ENCODE peak calls at places on chromosome 19, in nine cellular contexts. L is uterus, W is HFFc6, I is osteocyte, R is natural killer cell, Y is psoas muscle, K is GM10248, N is fibroblast of lung, H is cardiac fibroblast. U is an unnamed sample.

GRCh38 chr19:7799640-7800355 is 30.2 kb upstream of the EVI5L start:
- DNase-seq in L (peak), W (peak), I (no peak), R (no peak), Y (peak), K (peak), N (peak), H (peak), U (peak)

GRCh38 chr19:48403606-48404005 is 10.1 kb downstream of the GRIN2D start:
- DNase-seq in L (no peak), W (peak), I (no peak), R (no peak), Y (no peak), K (peak), N (peak), H (peak), U (no peak)

GRCh38 chr19:19567391-19567790 is 29.3 kb downstream of the CILP2 start:
- DNase-seq in L (no peak), W (no peak), I (no peak), R (no peak), Y (no peak), K (no peak), N (no peak), H (no peak), U (no peak)

GRCh38 chr19:18795540-18795939 is 4.4 kb upstream of the COMP start:
- DNase-seq in L (no peak), W (no peak), I (no peak), R (no peak), Y (peak), K (no peak), N (peak), H (peak), U (no peak)

GRCh38 chr19:3783660-3784584 is 2.3 kb downstream of the MATK start:
- DNase-seq in L (no peak), W (no peak), I (no peak), R (peak), Y (no peak), K (no peak), N (no peak), H (no peak), U (no peak)

GRCh38 chr19:36061367-36061766 is 6.7 kb downstream of the WDR62 start:
- DNase-seq in L (no peak), W (no peak), I (no peak), R (no peak), Y (no peak), K (no peak), N (no peak), H (no peak), U (no peak)

GRCh38 chr19:16473875-16474397 is 2.2 kb upstream of the EPS15L1 start:
- DNase-seq in L (no peak), W (no peak), I (no peak), R (no peak), Y (no peak), K (no peak), N (no peak), H (peak), U (no peak)

GRCh38 chr19:31164666-31165265 is 184.5 kb downstream of the TSHZ3 start:
- DNase-seq in L (no peak), W (no peak), I (peak), R (no peak), Y (no peak), K (no peak), N (peak), H (no peak), U (no peak)

GRCh38 chr19:49114630-49115363 is 627 bp downstream of the LIN7B start:
- DNase-seq in L (peak), W (peak), I (no peak), R (no peak), Y (peak), K (no peak), N (peak), H (peak), U (no peak)

GRCh38 chr19:49443366-49444099 is 2.2 kb upstream of the SLC17A7 start:
- DNase-seq in L (peak), W (peak), I (peak), R (peak), Y (peak), K (peak), N (peak), H (peak), U (peak)

GRCh38 chr19:1492474-1493006 is 1.6 kb downstream of the REEP6 start:
- DNase-seq in L (no peak), W (no peak), I (no peak), R (no peak), Y (no peak), K (no peak), N (peak), H (no peak), U (no peak)

GRCh38 chr19:1809663-1810062 is 2.4 kb downstream of the ATP8B3 start:
- DNase-seq in L (no peak), W (no peak), I (no peak), R (no peak), Y (no peak), K (no peak), N (no peak), H (no peak), U (no peak)

GRCh38 chr19:18861917-18862316 is 30.2 kb downstream of the UPF1 start:
- DNase-seq in L (no peak), W (no peak), I (no peak), R (no peak), Y (peak), K (no peak), N (no peak), H (no peak), U (no peak)

GRCh38 chr19:35179830-35180229 is 25.3 kb downstream of the FXYD5 start:
- DNase-seq in L (no peak), W (no peak), I (no peak), R (no peak), Y (no peak), K (no peak), N (no peak), H (no peak), U (no peak)

GRCh38 chr19:16587031-16588023 is 15.1 kb upstream of the SLC35E1 start:
- DNase-seq in L (no peak), W (peak), I (no peak), R (peak), Y (no peak), K (peak), N (peak), H (no peak), U (peak)

GRCh38 chr19:52516191-52516590 is 11.3 kb upstream of the ZNF808 start:
- DNase-seq in L (no peak), W (no peak), I (no peak), R (no peak), Y (no peak), K (no peak), N (no peak), H (no peak), U (no peak)

GRCh38 chr19:33724021-33724722 is 72.5 kb upstream of the KCTD15 start:
- DNase-seq in L (no peak), W (no peak), I (no peak), R (no peak), Y (no peak), K (no peak), N (no peak), H (no peak), U (no peak)

GRCh38 chr19:56594783-56595547 is at the start of gene ZNF71:
- DNase-seq in L (peak), W (peak), I (peak), R (peak), Y (peak), K (peak), N (peak), H (peak), U (peak)

DNA sequence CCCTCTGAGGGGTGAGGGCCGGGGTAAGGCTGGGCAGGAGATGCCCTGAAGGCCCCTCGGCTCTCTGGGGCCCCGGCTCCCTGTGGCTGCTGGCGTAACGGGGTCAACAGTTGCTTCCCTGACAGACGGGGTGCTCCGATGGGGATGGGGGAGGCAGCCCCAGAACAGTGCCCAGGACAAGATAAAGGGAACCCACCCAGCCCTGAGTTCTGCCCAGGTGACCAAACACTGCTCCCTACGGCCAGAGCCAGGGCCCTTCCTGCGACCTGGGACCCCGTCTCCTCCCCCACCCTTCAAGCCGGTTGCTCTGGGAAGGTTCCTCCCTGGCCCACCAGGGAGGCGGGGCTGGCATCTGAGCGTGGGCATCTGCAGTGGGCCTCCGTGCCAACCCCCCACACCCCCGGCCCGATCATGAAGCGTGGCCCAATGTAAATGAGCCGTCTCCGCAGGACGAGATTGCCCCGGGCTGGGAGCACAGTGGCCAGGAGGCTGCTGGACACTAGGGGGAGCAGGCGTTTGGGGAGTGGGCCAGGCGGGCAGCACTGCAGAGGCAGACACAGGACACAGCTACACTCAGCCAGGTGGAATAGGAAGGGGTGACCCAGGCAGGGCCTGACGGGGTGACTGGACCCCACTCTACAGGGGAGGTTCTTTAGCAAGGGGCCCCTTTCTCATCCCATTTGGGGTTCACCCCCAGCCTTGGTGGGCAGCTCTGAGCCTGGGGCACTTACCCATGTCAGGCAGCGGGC is 1.1 kb upstream of the NKPD1 start:
- DNase-seq in L (no peak), W (no peak), I (no peak), R (no peak), Y (peak), K (no peak), N (peak), H (peak), U (no peak)
- TF ChIP-seq CTCF in L (peak), W (peak), I (peak), R (no peak), Y (peak), K (peak), N (peak), H (peak), U (no peak)

GRCh38 chr19:57947088-57947418 is 453 bp downstream of the ZNF256 start:
- DNase-seq in L (no peak), W (no peak), I (no peak), R (no peak), Y (no peak), K (no peak), N (no peak), H (no peak), U (no peak)
- TF ChIP-seq CTCF in L (no peak), W (no peak), I (no peak), R (no peak), Y (no peak), K (no peak), N (no peak), H (no peak), U (no peak)

DNA sequence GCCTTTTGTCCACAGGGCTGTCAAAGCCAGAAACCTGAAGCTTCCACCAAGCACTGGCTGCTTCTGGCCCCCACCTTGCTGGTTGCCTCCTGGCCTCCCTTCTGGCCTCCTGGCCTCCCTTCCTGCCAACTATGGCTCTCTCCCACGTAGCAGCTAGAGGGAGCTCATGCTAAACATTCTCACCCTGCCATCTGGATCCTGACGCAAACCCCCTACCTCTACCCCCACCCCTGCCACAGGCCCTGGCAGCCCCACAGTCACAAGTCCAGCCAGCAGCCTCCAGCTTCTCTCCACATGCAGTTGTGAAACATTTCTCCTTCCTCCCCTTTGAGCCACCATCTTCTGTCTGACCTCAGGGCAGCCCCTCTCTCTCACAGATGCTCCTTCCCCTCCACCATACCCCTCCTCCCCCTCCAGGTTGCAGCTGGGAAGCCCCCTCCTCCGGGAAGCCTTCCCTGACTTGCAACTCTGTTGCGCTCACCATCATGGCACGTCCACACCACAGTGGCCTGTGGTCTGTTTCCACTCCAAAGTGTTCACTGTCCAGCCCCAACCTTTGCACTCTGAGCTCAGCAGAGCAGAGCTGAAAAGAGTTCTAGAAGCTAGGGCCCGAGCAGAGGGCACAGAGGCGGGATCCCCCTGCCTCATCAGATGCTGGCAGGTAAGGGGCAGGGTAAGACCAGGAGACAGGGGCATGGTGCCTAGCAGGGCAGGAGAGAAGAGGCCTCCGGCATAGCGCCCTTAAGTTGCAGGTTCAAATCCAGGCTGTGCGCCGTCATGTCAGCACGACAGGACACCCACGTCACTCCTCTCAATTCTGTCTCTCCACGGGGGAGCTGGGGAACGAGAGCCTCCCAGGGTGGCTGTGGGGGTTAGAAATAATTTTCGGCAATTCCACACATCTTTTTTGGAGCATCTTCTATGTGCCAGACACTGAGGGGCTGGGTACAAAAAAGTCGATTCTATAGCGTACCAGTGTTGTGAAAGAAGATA is 7.3 kb downstream of the ADGRL1 start:
- DNase-seq in L (no peak), W (no peak), I (no peak), R (no peak), Y (no peak), K (no peak), N (no peak), H (peak), U (no peak)
- TF ChIP-seq CTCF in L (no peak), W (peak), I (peak), R (no peak), Y (no peak), K (peak), N (peak), H (peak), U (no peak)

DNA sequence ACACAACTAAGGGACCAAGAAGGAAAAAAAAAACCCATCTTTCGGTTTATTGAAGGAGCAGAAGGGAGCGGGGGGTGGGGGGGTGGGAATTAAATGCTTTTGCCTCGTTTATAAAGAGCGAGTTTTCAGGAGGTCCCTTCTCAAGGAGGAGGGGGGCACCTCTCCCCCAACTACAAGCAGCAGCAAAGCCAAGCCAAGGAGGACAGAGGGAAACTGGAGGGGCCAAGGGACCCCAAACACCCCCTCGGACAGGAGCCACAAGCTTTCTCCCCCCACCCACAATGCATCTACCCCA is 2.4 kb downstream of the IRF2BP1 start:
- DNase-seq in L (no peak), W (no peak), I (no peak), R (no peak), Y (no peak), K (no peak), N (no peak), H (no peak), U (no peak)
- TF ChIP-seq CTCF in L (no peak), W (peak), I (peak), R (peak), Y (no peak), K (no peak), N (no peak), H (no peak), U (peak)